ENCODE peak calls at places on chromosomes 1 and 21, in ten cellular contexts. One of them, this sample, is unnamed.

GRCh38 chr1:97441966-97442365 is 478.9 kb downstream of the DPYD start:
- DNase-seq in heart left ventricle: no peak
- DNase-seq in breast epithelium: no peak
- DNase-seq in aorta: no peak
- DNase-seq in ovary: no peak
- DNase-seq in kidney: no peak
- DNase-seq in IMR-90: no peak
- DNase-seq in pancreas: no peak
- DNase-seq in SK-N-SH: no peak
- DNase-seq in left ventricle myocardium inferior: no peak
- DNase-seq in this sample: no peak

GRCh38 chr1:203200059-203200553 is 13.6 kb upstream of the CHI3L1 start:
- DNase-seq in IMR-90: peak; percentile 81
- DNase-seq in kidney: no peak
- DNase-seq in aorta: peak; percentile 76
- DNase-seq in pancreas: no peak
- DNase-seq in breast epithelium: no peak
- DNase-seq in SK-N-SH: no peak
- DNase-seq in ovary: no peak
- DNase-seq in heart left ventricle: peak; percentile 28
- DNase-seq in left ventricle myocardium inferior: no peak
- DNase-seq in this sample: peak; percentile 69

GRCh38 chr1:25028910-25029599 is 99.0 kb upstream of the RUNX3 start:
- DNase-seq in IMR-90: no peak
- DNase-seq in ovary: no peak
- DNase-seq in left ventricle myocardium inferior: no peak
- DNase-seq in breast epithelium: no peak
- DNase-seq in heart left ventricle: no peak
- DNase-seq in pancreas: no peak
- DNase-seq in kidney: peak; percentile 68
- DNase-seq in SK-N-SH: no peak
- DNase-seq in aorta: no peak
- DNase-seq in this sample: no peak

GRCh38 chr1:110487676-110488075 is 31.3 kb downstream of the KCNA10 start:
- DNase-seq in left ventricle myocardium inferior: no peak
- DNase-seq in breast epithelium: no peak
- DNase-seq in aorta: no peak
- DNase-seq in IMR-90: peak; percentile 18
- DNase-seq in heart left ventricle: no peak
- DNase-seq in pancreas: no peak
- DNase-seq in ovary: no peak
- DNase-seq in SK-N-SH: no peak
- DNase-seq in kidney: peak; percentile 44
- DNase-seq in this sample: no peak

GRCh38 chr21:37792046-37792445 is 124.2 kb downstream of the KCNJ6 start:
- DNase-seq in aorta: no peak
- DNase-seq in SK-N-SH: no peak
- DNase-seq in pancreas: no peak
- DNase-seq in IMR-90: peak; percentile 52
- DNase-seq in ovary: no peak
- DNase-seq in kidney: no peak
- DNase-seq in heart left ventricle: no peak
- DNase-seq in breast epithelium: no peak
- DNase-seq in left ventricle myocardium inferior: no peak
- DNase-seq in this sample: no peak

GRCh38 chr1:9143250-9143649 is 14.3 kb upstream of the GPR157 start:
- DNase-seq in heart left ventricle: no peak
- DNase-seq in left ventricle myocardium inferior: no peak
- DNase-seq in pancreas: no peak
- DNase-seq in kidney: peak; percentile 31
- DNase-seq in SK-N-SH: no peak
- DNase-seq in aorta: peak; percentile 74
- DNase-seq in ovary: no peak
- DNase-seq in breast epithelium: no peak
- DNase-seq in IMR-90: peak; percentile 57
- DNase-seq in this sample: peak; percentile 69

GRCh38 chr1:1400576-1401456 is 1.7 kb upstream of the CCNL2 start:
- DNase-seq in kidney: no peak
- DNase-seq in aorta: no peak
- DNase-seq in IMR-90: peak; percentile 23
- DNase-seq in pancreas: no peak
- DNase-seq in heart left ventricle: no peak
- DNase-seq in breast epithelium: no peak
- DNase-seq in SK-N-SH: no peak
- DNase-seq in left ventricle myocardium inferior: no peak
- DNase-seq in ovary: no peak
- DNase-seq in this sample: peak; percentile 59

GRCh38 chr1:9909222-9910046 is 635 bp downstream of the CTNNBIP1 start:
- DNase-seq in breast epithelium: no peak
- DNase-seq in IMR-90: no peak
- DNase-seq in SK-N-SH: no peak
- DNase-seq in pancreas: peak; percentile 42
- DNase-seq in ovary: peak; percentile 61
- DNase-seq in aorta: peak; percentile 82
- DNase-seq in kidney: peak; percentile 89
- DNase-seq in heart left ventricle: peak; percentile 75
- DNase-seq in left ventricle myocardium inferior: peak; percentile 23
- DNase-seq in this sample: peak; percentile 81

GRCh38 chr1:59214764-59215208 is 82.1 kb upstream of the FGGY start:
- DNase-seq in kidney: no peak
- DNase-seq in breast epithelium: no peak
- DNase-seq in left ventricle myocardium inferior: no peak
- DNase-seq in SK-N-SH: no peak
- DNase-seq in IMR-90: peak; percentile 74
- DNase-seq in heart left ventricle: no peak
- DNase-seq in ovary: no peak
- DNase-seq in pancreas: peak; percentile 65
- DNase-seq in aorta: peak; percentile 84
- DNase-seq in this sample: no peak

GRCh38 chr1:92478393-92478792 is 8.3 kb downstream of the GFI1 start:
- DNase-seq in heart left ventricle: no peak
- DNase-seq in aorta: no peak
- DNase-seq in left ventricle myocardium inferior: no peak
- DNase-seq in ovary: no peak
- DNase-seq in pancreas: no peak
- DNase-seq in IMR-90: peak; percentile 25
- DNase-seq in SK-N-SH: no peak
- DNase-seq in breast epithelium: no peak
- DNase-seq in kidney: no peak
- DNase-seq in this sample: no peak

GRCh38 chr1:22972760-22973159 is at the start of gene LACTBL1:
- DNase-seq in pancreas: no peak
- DNase-seq in ovary: no peak
- DNase-seq in breast epithelium: no peak
- DNase-seq in heart left ventricle: no peak
- DNase-seq in SK-N-SH: no peak
- DNase-seq in IMR-90: no peak
- DNase-seq in kidney: no peak
- DNase-seq in aorta: peak; percentile 30
- DNase-seq in left ventricle myocardium inferior: no peak
- DNase-seq in this sample: no peak

DNA sequence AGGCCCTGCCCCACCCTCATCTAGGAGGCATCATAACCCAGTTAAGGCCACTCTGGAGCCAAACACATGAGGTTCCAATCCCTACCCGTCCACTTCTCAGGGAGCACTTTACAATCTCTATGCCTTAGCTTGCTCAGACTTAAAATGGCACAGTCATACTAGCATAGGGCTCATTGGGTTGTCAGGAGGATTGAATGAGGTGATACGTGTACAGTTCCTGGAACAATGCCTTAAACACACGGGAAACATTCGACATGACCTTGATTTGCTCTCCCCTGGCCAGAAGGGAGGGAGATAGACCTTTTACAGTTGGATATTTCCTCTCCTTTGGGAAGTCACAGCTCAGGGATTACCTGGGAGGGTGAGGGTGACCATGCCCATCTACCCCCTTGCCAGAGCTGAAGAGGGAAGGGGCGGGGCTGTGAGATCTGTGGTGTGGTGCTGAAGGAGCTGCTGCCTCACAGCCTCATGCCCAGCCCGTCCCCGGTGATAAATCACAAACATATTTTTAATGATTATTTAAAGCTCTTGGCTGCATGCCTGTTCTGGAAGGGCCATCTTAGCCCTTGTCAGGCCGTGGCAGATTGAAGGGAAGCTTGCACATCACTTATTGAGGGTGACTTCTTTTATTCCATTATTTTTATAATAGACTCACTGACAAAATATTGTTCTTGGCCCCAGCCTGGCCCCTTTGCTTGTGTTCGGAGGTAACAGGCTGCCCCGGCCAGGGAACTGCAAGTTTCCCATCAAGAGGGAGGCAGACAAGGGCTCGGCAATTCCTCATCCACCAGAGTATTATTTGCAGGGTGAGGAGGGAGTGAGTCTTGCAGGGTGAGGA is 83.4 kb downstream of the FOXD2 start:
- DNase-seq in IMR-90: no peak
- DNase-seq in breast epithelium: no peak
- DNase-seq in pancreas: no peak
- DNase-seq in aorta: peak; percentile 88
- DNase-seq in ovary: no peak
- DNase-seq in kidney: no peak
- DNase-seq in SK-N-SH: no peak
- DNase-seq in heart left ventricle: no peak
- DNase-seq in left ventricle myocardium inferior: no peak
- DNase-seq in this sample: peak; percentile 44
- H3K4me1 ChIP-seq in IMR-90: no peaks in the 10 kb centered on the region
- H3K4me1 ChIP-seq in breast epithelium: no peaks in the 10 kb centered on the region
- H3K4me1 ChIP-seq in pancreas: no peaks in the 10 kb centered on the region
- H3K4me1 ChIP-seq in aorta: no peaks in the 10 kb centered on the region
- H3K4me1 ChIP-seq in ovary: no peaks in the 10 kb centered on the region
- H3K4me1 ChIP-seq in kidney: no peaks in the 10 kb centered on the region
- H3K4me1 ChIP-seq in SK-N-SH: no peaks in the 10 kb centered on the region
- H3K4me1 ChIP-seq in heart left ventricle: no peaks in the 10 kb centered on the region
- H3K4me1 ChIP-seq in left ventricle myocardium inferior: no peaks in the 10 kb centered on the region
- H3K4me1 ChIP-seq in this sample: peaks cover 5% of the 10 kb centered on the region

GRCh38 chr1:26697441-26697977 is 1.7 kb downstream of the ARID1A start:
- DNase-seq in pancreas: peak; percentile 31
- DNase-seq in heart left ventricle: peak; percentile 65
- DNase-seq in breast epithelium: no peak
- DNase-seq in left ventricle myocardium inferior: no peak
- DNase-seq in ovary: peak; percentile 33
- DNase-seq in IMR-90: no peak
- DNase-seq in SK-N-SH: peak; percentile 44
- DNase-seq in kidney: peak; percentile 74
- DNase-seq in aorta: no peak
- DNase-seq in this sample: no peak
- H3K4me1 ChIP-seq in pancreas: peaks cover 59% of the 10 kb centered on the region
- H3K4me1 ChIP-seq in heart left ventricle: peaks cover 42% of the 10 kb centered on the region
- H3K4me1 ChIP-seq in breast epithelium: peaks cover 34% of the 10 kb centered on the region
- H3K4me1 ChIP-seq in left ventricle myocardium inferior: peaks cover 83% of the 10 kb centered on the region
- H3K4me1 ChIP-seq in ovary: peaks cover 24% of the 10 kb centered on the region
- H3K4me1 ChIP-seq in IMR-90: peaks cover 30% of the 10 kb centered on the region
- H3K4me1 ChIP-seq in SK-N-SH: peaks cover 53% of the 10 kb centered on the region
- H3K4me1 ChIP-seq in kidney: peaks cover 56% of the 10 kb centered on the region
- H3K4me1 ChIP-seq in aorta: peaks cover 22% of the 10 kb centered on the region
- H3K4me1 ChIP-seq in this sample: peaks cover 20% of the 10 kb centered on the region

GRCh38 chr1:160672118-160672517 is 25.3 kb upstream of the SLAMF1 start:
- DNase-seq in heart left ventricle: no peak
- DNase-seq in kidney: no peak
- DNase-seq in left ventricle myocardium inferior: no peak
- DNase-seq in ovary: no peak
- DNase-seq in breast epithelium: no peak
- DNase-seq in pancreas: no peak
- DNase-seq in IMR-90: no peak
- DNase-seq in aorta: no peak
- DNase-seq in SK-N-SH: no peak
- DNase-seq in this sample: no peak

GRCh38 chr1:160672789-160673695 is 26.2 kb upstream of the SLAMF1 start:
- DNase-seq in aorta: no peak
- DNase-seq in IMR-90: no peak
- DNase-seq in ovary: no peak
- DNase-seq in pancreas: no peak
- DNase-seq in SK-N-SH: no peak
- DNase-seq in kidney: no peak
- DNase-seq in left ventricle myocardium inferior: no peak
- DNase-seq in breast epithelium: no peak
- DNase-seq in heart left ventricle: no peak
- DNase-seq in this sample: no peak

GRCh38 chr1:160675641-160676410 is 29.0 kb upstream of the SLAMF1 start:
- DNase-seq in pancreas: peak; percentile 64
- DNase-seq in IMR-90: peak; percentile 51
- DNase-seq in ovary: peak; percentile 70
- DNase-seq in SK-N-SH: peak; percentile 29
- DNase-seq in heart left ventricle: peak; percentile 83
- DNase-seq in breast epithelium: no peak
- DNase-seq in left ventricle myocardium inferior: peak; percentile 66
- DNase-seq in aorta: peak; percentile 85
- DNase-seq in kidney: peak; percentile 85
- DNase-seq in this sample: peak; percentile 88

GRCh38 chr1:160676869-160677597 is 30.2 kb upstream of the SLAMF1 start:
- DNase-seq in aorta: no peak
- DNase-seq in heart left ventricle: no peak
- DNase-seq in pancreas: no peak
- DNase-seq in ovary: no peak
- DNase-seq in breast epithelium: no peak
- DNase-seq in IMR-90: no peak
- DNase-seq in SK-N-SH: no peak
- DNase-seq in kidney: no peak
- DNase-seq in left ventricle myocardium inferior: no peak
- DNase-seq in this sample: no peak

GRCh38 chr1:160674415-160674814 is 27.6 kb upstream of the SLAMF1 start:
- DNase-seq in pancreas: no peak
- DNase-seq in ovary: no peak
- DNase-seq in heart left ventricle: no peak
- DNase-seq in aorta: no peak
- DNase-seq in kidney: no peak
- DNase-seq in breast epithelium: no peak
- DNase-seq in left ventricle myocardium inferior: no peak
- DNase-seq in SK-N-SH: no peak
- DNase-seq in IMR-90: no peak
- DNase-seq in this sample: no peak
- H3K4me1 ChIP-seq in pancreas: no peaks in the 10 kb centered on the region
- H3K4me1 ChIP-seq in ovary: no peaks in the 10 kb centered on the region
- H3K4me1 ChIP-seq in heart left ventricle: no peaks in the 10 kb centered on the region
- H3K4me1 ChIP-seq in aorta: no peaks in the 10 kb centered on the region
- H3K4me1 ChIP-seq in kidney: no peaks in the 10 kb centered on the region
- H3K4me1 ChIP-seq in breast epithelium: no peaks in the 10 kb centered on the region
- H3K4me1 ChIP-seq in left ventricle myocardium inferior: no peaks in the 10 kb centered on the region
- H3K4me1 ChIP-seq in SK-N-SH: no peaks in the 10 kb centered on the region
- H3K4me1 ChIP-seq in IMR-90: no peaks in the 10 kb centered on the region
- H3K4me1 ChIP-seq in this sample: no peaks in the 10 kb centered on the region

DNA sequence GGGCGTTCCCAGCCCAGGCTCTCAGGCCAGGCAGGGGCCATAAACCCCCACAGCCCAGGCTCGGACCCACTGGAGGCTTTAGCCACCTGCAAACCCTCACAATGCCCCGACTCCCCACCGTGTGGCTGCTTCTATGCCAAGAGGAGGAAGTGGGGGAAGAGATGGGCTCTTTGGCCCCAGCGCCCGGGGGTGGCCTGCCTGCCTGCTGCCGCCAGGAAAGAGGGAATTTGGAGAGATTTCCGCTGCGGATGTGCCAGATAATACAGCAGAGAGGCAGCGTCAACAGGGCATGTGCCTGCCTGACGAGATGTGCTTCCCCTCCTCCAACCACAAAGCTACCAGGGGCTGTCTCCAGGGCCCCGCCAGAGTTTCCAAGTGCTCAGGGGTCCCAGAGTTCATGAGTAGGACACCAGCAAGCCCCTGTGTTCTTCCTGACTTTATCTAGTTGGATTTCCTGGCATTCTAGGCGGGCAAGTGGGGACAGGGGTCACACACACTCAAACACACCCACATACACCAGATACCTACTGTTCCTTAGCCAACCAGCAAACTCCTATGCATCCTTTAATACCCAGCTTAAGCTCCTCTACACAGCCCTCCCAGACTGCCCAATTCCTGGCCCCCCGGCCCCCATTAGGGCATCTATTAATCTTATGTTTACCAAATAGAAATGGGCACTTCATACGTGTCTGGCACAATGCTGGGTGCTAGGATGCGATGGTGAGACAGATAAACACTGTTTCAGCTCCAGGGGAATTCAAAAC is 14.1 kb downstream of the EPHA2 start:
- DNase-seq in heart left ventricle: no peak
- DNase-seq in pancreas: no peak
- DNase-seq in breast epithelium: no peak
- DNase-seq in ovary: peak; percentile 58
- DNase-seq in left ventricle myocardium inferior: no peak
- DNase-seq in IMR-90: no peak
- DNase-seq in kidney: no peak
- DNase-seq in aorta: no peak
- DNase-seq in SK-N-SH: peak; percentile 70
- DNase-seq in this sample: no peak
- H3K4me1 ChIP-seq in heart left ventricle: peaks cover 55% of the 10 kb centered on the region
- H3K4me1 ChIP-seq in pancreas: peaks cover 36% of the 10 kb centered on the region
- H3K4me1 ChIP-seq in breast epithelium: peaks cover 23% of the 10 kb centered on the region
- H3K4me1 ChIP-seq in ovary: peaks cover 19% of the 10 kb centered on the region
- H3K4me1 ChIP-seq in left ventricle myocardium inferior: peaks cover 86% of the 10 kb centered on the region
- H3K4me1 ChIP-seq in IMR-90: peaks cover 57% of the 10 kb centered on the region
- H3K4me1 ChIP-seq in kidney: peaks cover 39% of the 10 kb centered on the region
- H3K4me1 ChIP-seq in aorta: no peaks in the 10 kb centered on the region
- H3K4me1 ChIP-seq in SK-N-SH: peaks cover 68% of the 10 kb centered on the region
- H3K4me1 ChIP-seq in this sample: peaks cover 38% of the 10 kb centered on the region